ENCODE peak calls at places on chromosomes 7 and 10, in six cellular contexts. D is HCT116, Y is suprapubic skin, I is K562, W is prostate gland, J is sigmoid colon. M is an unnamed sample.

GRCh38 chr10:104612577-104613205 is 28.4 kb upstream of the SORCS3 start:
- DNase-seq in J (no peak), Y (no peak), I (no peak), W (no peak), D (no peak), M (no peak)

GRCh38 chr10:47025540-47026300 is 114.5 kb downstream of the PTPN20 start:
- DNase-seq in Y (peak; percentile 58), W (no peak), D (no peak), J (peak; percentile 71), I (no peak), M (peak; percentile 67)

GRCh38 chr7:15368653-15369052 is 193.2 kb downstream of the AGMO start:
- DNase-seq in D (no peak), Y (no peak), I (no peak), W (no peak), J (no peak), M (no peak)

GRCh38 chr7:46034056-46034768 is 113.1 kb upstream of the IGFBP3 start:
- DNase-seq in J (no peak), Y (no peak), W (no peak), D (no peak), I (no peak), M (no peak)

GRCh38 chr10:70776455-70777005 is 8.6 kb downstream of the TBATA start:
- DNase-seq in W (no peak), I (no peak), J (no peak), Y (no peak), D (no peak), M (peak; percentile 52)

GRCh38 chr10:32600317-32600716 is 154.4 kb downstream of the CCDC7 start:
- DNase-seq in J (no peak), I (no peak), Y (no peak), D (no peak), W (no peak), M (no peak)

GRCh38 chr7:36784991-36785940 is 61.0 kb upstream of the AOAH start:
- DNase-seq in Y (peak; percentile 67), J (peak; percentile 76), W (peak; percentile 7), D (no peak), I (no peak), M (peak; percentile 84)

GRCh38 chr7:159195926-159196325 is 51.3 kb upstream of the VIPR2 start:
- DNase-seq in D (no peak), I (no peak), J (no peak), W (no peak), Y (no peak), M (no peak)

GRCh38 chr10:63392224-63392623 is 73.6 kb downstream of the JMJD1C start:
- DNase-seq in J (no peak), D (no peak), W (no peak), I (no peak), Y (no peak), M (no peak)

GRCh38 chr7:17986826-17987225 is 40.8 kb downstream of the PRPS1L1 start:
- DNase-seq in I (no peak), W (no peak), J (no peak), D (no peak), Y (no peak), M (no peak)

GRCh38 chr7:98303176-98303865 is 21.8 kb downstream of the BRI3 start:
- DNase-seq in Y (no peak), I (no peak), W (no peak), D (no peak), J (no peak), M (no peak)

GRCh38 chr7:112957901-112958300 is 128.7 kb downstream of the GPR85 start:
- DNase-seq in W (no peak), J (no peak), D (no peak), Y (no peak), I (no peak), M (no peak)

GRCh38 chr7:65307651-65308299 is 65.9 kb upstream of the ZNF92 start:
- DNase-seq in Y (no peak), I (peak; percentile 70), J (no peak), D (peak; percentile 34), W (peak; percentile 25), M (no peak)

GRCh38 chr7:69078997-69079769 is 519.1 kb upstream of the AUTS2 start:
- DNase-seq in J (no peak), Y (no peak), W (peak; percentile 14), D (no peak), I (no peak), M (no peak)

GRCh38 chr7:15972767-15973362 is 286.4 kb upstream of the MEOX2 start:
- DNase-seq in D (no peak), J (no peak), I (no peak), Y (no peak), W (no peak), M (no peak)

GRCh38 chr7:5693529-5693928 is 87.9 kb downstream of the RNF216 start:
- DNase-seq in I (no peak), Y (no peak), D (no peak), W (no peak), J (peak; percentile 82), M (peak; percentile 83)
- TF ChIP-seq POLR2AphosphoS5 in I (no peak), Y (no peak), D (no peak), W (peak; percentile 15), J (peak; percentile 73), M (no peak)

GRCh38 chr10:11813177-11813576 is 10.0 kb upstream of the PROSER2 start:
- DNase-seq in Y (no peak), W (no peak), D (no peak), J (no peak), I (no peak), M (no peak)

GRCh38 chr10:11810313-11810766 is 12.8 kb upstream of the PROSER2 start:
- DNase-seq in J (no peak), Y (no peak), D (no peak), I (no peak), W (no peak), M (no peak)

GRCh38 chr10:11819027-11819426 is 4.1 kb upstream of the PROSER2 start:
- DNase-seq in Y (no peak), W (no peak), D (no peak), J (no peak), I (no peak), M (no peak)

GRCh38 chr10:11808808-11809207 is 14.3 kb upstream of the PROSER2 start:
- DNase-seq in Y (no peak), J (no peak), W (no peak), D (no peak), I (no peak), M (no peak)

DNA sequence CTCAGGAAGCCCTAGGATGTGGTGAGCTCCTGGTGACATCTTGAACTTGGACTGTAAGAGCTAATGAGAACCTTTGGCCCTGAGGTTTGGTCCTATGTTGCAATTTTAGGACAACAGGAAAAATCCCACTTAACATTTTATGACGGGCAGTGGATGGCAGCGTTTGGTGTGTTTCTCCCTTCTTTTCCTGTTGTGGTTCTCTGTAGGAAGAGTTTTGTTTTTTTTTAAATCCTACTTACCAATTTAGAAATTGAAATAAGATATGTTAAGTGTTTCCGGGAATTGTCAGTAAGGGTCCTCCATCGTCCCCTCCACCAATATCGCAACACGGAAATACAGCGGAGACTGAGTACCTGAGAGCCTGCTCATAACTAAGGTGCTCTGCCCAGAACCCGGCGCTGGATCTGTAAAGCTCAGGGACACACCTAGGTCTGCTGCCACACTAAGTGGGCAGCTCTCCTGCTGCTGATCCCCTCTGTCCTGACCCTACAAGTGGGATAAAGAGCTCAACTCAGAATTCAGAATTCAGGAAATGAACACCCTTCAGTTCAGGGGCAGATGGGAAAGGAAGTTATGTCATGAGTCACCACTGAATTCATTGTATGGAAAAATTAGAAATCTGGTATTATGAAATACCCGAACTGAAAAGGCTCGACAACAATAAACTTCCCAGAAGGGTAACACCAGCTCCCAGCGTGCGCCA is 9.2 kb upstream of the PROSER2 start:
- DNase-seq in W (no peak), J (no peak), D (no peak), Y (no peak), I (no peak), M (no peak)
- H3K27ac ChIP-seq in W (no peak overlapping the region), J (no peak overlapping the region), D (no peak overlapping the region), Y (no peak overlapping the region), I (no peak overlapping the region), M (peak overlapping the region; percentile 69)

GRCh38 chr10:91798736-91799579 is 732 bp downstream of the TNKS2 start:
- DNase-seq in I (peak; percentile 27), D (peak; percentile 36), Y (peak; percentile 73), W (peak; percentile 22), J (peak; percentile 69), M (peak; percentile 94)

GRCh38 chr10:91796332-91797076 is 1.7 kb upstream of the TNKS2 start:
- DNase-seq in I (peak; percentile 35), W (peak; percentile 44), J (peak; percentile 70), Y (no peak), D (no peak), M (peak; percentile 89)

GRCh38 chr10:91799580-91799975 is 1.4 kb downstream of the TNKS2 start:
- DNase-seq in W (no peak), J (no peak), I (no peak), D (no peak), Y (no peak), M (no peak)

GRCh38 chr10:91797077-91797690 is 1.0 kb upstream of the TNKS2 start:
- DNase-seq in W (no peak), I (no peak), J (no peak), D (no peak), Y (no peak), M (no peak)

DNA sequence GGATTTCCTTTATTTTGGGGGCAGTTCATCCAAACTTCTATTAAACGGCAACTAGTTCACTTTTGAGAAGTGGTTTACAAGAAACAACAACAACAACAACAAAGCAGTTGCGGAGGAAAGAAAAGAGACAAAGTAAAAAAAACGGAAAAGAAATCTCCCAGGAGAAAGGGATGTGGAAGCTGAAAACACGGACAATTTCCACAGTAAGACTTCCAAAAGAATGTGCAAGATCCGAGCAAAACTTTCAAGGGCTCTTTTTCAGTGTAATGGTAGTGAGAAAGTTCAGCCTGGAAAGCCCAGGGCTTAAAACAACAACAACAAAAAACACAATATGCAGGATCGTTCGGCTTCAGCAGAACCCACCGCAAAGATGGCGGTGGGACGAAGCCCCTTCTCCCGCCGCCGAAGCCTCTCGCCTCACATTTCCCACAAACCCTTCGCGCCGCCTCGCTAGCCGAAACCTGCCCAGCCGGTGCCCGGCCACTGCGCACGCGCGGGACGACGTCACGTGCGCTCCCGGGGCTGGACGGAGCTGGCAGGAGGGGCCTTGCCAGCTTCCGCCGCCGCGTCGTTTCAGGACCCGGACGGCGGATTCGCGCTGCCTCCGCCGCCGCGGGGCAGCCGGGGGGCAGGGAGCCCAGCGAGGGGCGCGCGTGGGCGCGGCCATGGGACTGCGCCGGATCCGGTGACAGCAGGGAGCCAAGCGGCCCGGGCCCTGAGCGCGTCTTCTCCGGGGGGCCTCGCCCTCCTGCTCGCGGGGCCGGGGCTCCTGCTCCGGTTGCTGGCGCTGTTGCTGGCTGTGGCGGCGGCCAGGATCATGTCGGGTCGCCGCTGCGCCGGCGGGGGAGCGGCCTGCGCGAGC is at the start of gene TNKS2:
- DNase-seq in J (peak; percentile 96), I (peak; percentile 88), Y (peak; percentile 95), D (peak; percentile 81), W (peak; percentile 90), M (peak; percentile 98)
- TF ChIP-seq POLR2AphosphoS5 in J (peak; percentile 82), I (peak; percentile 52), Y (peak; percentile 21), D (peak; percentile 94), W (peak; percentile 94), M (peak; percentile 95)

GRCh38 chr10:19825690-19826089 is 9.5 kb downstream of the PLXDC2 start:
- DNase-seq in W (no peak), Y (no peak), I (no peak), D (no peak), J (no peak), M (no peak)

GRCh38 chr10:19824397-19825342 is 8.4 kb downstream of the PLXDC2 start:
- DNase-seq in I (no peak), D (no peak), Y (no peak), J (no peak), W (no peak), M (no peak)

GRCh38 chr10:19826712-19827111 is 10.5 kb downstream of the PLXDC2 start:
- DNase-seq in J (no peak), W (no peak), D (no peak), I (no peak), Y (no peak), M (no peak)

GRCh38 chr10:19832624-19833507 is 16.6 kb downstream of the PLXDC2 start:
- DNase-seq in I (no peak), W (peak; percentile 44), D (no peak), J (no peak), Y (no peak), M (no peak)

GRCh38 chr10:19828278-19829049 is 12.2 kb downstream of the PLXDC2 start:
- DNase-seq in I (no peak), J (peak; percentile 76), D (no peak), W (no peak), Y (no peak), M (no peak)
- H3K27ac ChIP-seq in I (no peak overlapping the region), J (no peak overlapping the region), D (no peak overlapping the region), W (no peak overlapping the region), Y (peak overlapping the region; percentile 84), M (no peak overlapping the region)

M was measured in spleen.